ENCODE peak calls at places on chromosomes 4 and X, in eight cellular contexts. One of them, this sample, is unnamed.

GRCh38 chrX:106802388-106803275 is at the start of gene TBC1D8B:
- DNase-seq in BJ: peak; percentile 64
- DNase-seq in AG04450: peak; percentile 73
- DNase-seq in GM10248: peak; percentile 37
- DNase-seq in uterus: peak; percentile 87
- DNase-seq in neural crest cell: peak; percentile 37
- DNase-seq in right atrium auricular region: peak; percentile 83
- DNase-seq in thoracic aorta: peak; percentile 15
- DNase-seq in this sample: peak; percentile 35

GRCh38 chrX:153433161-153433680 is 12.6 kb downstream of the TREX2 start:
- DNase-seq in BJ: no peak
- DNase-seq in AG04450: no peak
- DNase-seq in GM10248: no peak
- DNase-seq in uterus: no peak
- DNase-seq in neural crest cell: no peak
- DNase-seq in right atrium auricular region: no peak
- DNase-seq in thoracic aorta: no peak
- DNase-seq in this sample: no peak

GRCh38 chr4:10456270-10457254 is 664 bp downstream of the ZNF518B start:
- DNase-seq in BJ: no peak
- DNase-seq in AG04450: no peak
- DNase-seq in GM10248: peak; percentile 74
- DNase-seq in uterus: peak; percentile 23
- DNase-seq in neural crest cell: peak; percentile 34
- DNase-seq in right atrium auricular region: no peak
- DNase-seq in thoracic aorta: no peak
- DNase-seq in this sample: peak; percentile 66

GRCh38 chr4:124633285-124633941 is 79.1 kb downstream of the ANKRD50 start:
- DNase-seq in BJ: no peak
- DNase-seq in AG04450: no peak
- DNase-seq in GM10248: no peak
- DNase-seq in uterus: no peak
- DNase-seq in neural crest cell: no peak
- DNase-seq in right atrium auricular region: no peak
- DNase-seq in thoracic aorta: no peak
- DNase-seq in this sample: no peak

GRCh38 chrX:32137525-32137924 is 1065.7 kb upstream of the FTHL17 start:
- DNase-seq in BJ: no peak
- DNase-seq in AG04450: no peak
- DNase-seq in GM10248: no peak
- DNase-seq in uterus: no peak
- DNase-seq in neural crest cell: peak; percentile 22
- DNase-seq in right atrium auricular region: no peak
- DNase-seq in thoracic aorta: no peak
- DNase-seq in this sample: no peak

GRCh38 chrX:150688911-150689451 is 4.2 kb upstream of the MTMR1 start:
- DNase-seq in BJ: peak; percentile 78
- DNase-seq in AG04450: peak; percentile 84
- DNase-seq in GM10248: no peak
- DNase-seq in uterus: no peak
- DNase-seq in neural crest cell: no peak
- DNase-seq in right atrium auricular region: no peak
- DNase-seq in thoracic aorta: no peak
- DNase-seq in this sample: no peak

GRCh38 chr4:43556262-43556661 is 663.7 kb downstream of the GRXCR1 start:
- DNase-seq in BJ: no peak
- DNase-seq in AG04450: no peak
- DNase-seq in GM10248: no peak
- DNase-seq in uterus: no peak
- DNase-seq in neural crest cell: no peak
- DNase-seq in right atrium auricular region: no peak
- DNase-seq in thoracic aorta: no peak
- DNase-seq in this sample: no peak

GRCh38 chrX:42602566-42602965 is 175.4 kb downstream of the PPP1R2C start:
- DNase-seq in BJ: no peak
- DNase-seq in AG04450: no peak
- DNase-seq in GM10248: no peak
- DNase-seq in uterus: no peak
- DNase-seq in neural crest cell: no peak
- DNase-seq in right atrium auricular region: no peak
- DNase-seq in thoracic aorta: no peak
- DNase-seq in this sample: no peak

GRCh38 chr4:7691992-7692391 is 247.7 kb downstream of the AFAP1 start:
- DNase-seq in BJ: no peak
- DNase-seq in AG04450: no peak
- DNase-seq in GM10248: no peak
- DNase-seq in uterus: no peak
- DNase-seq in neural crest cell: no peak
- DNase-seq in right atrium auricular region: no peak
- DNase-seq in thoracic aorta: no peak
- DNase-seq in this sample: peak; percentile 17

GRCh38 chr4:6957994-6958393 is 48.4 kb downstream of the TBC1D14 start:
- DNase-seq in BJ: no peak
- DNase-seq in AG04450: no peak
- DNase-seq in GM10248: no peak
- DNase-seq in uterus: no peak
- DNase-seq in neural crest cell: no peak
- DNase-seq in right atrium auricular region: no peak
- DNase-seq in thoracic aorta: no peak
- DNase-seq in this sample: no peak

GRCh38 chr4:167885071-167885470 is 207.3 kb upstream of the ANXA10 start:
- DNase-seq in BJ: no peak
- DNase-seq in AG04450: no peak
- DNase-seq in GM10248: no peak
- DNase-seq in uterus: no peak
- DNase-seq in neural crest cell: no peak
- DNase-seq in right atrium auricular region: no peak
- DNase-seq in thoracic aorta: no peak
- DNase-seq in this sample: no peak

GRCh38 chr4:89072921-89073320 is 15.9 kb upstream of the FAM13A start:
- DNase-seq in BJ: no peak
- DNase-seq in AG04450: no peak
- DNase-seq in GM10248: no peak
- DNase-seq in uterus: no peak
- DNase-seq in neural crest cell: no peak
- DNase-seq in right atrium auricular region: no peak
- DNase-seq in thoracic aorta: no peak
- DNase-seq in this sample: no peak

GRCh38 chrX:38975368-38975767 is 174.1 kb downstream of the MID1IP1 start:
- DNase-seq in BJ: no peak
- DNase-seq in AG04450: no peak
- DNase-seq in GM10248: no peak
- DNase-seq in uterus: no peak
- DNase-seq in neural crest cell: no peak
- DNase-seq in right atrium auricular region: no peak
- DNase-seq in thoracic aorta: no peak
- DNase-seq in this sample: no peak

GRCh38 chrX:109270580-109271484 is 211.1 kb downstream of the GUCY2F start:
- DNase-seq in BJ: no peak
- DNase-seq in AG04450: no peak
- DNase-seq in GM10248: peak; percentile 37
- DNase-seq in uterus: no peak
- DNase-seq in neural crest cell: no peak
- DNase-seq in right atrium auricular region: no peak
- DNase-seq in thoracic aorta: no peak
- DNase-seq in this sample: no peak

GRCh38 chr4:138775890-138776289 is 239.7 kb upstream of the NOCT start:
- DNase-seq in BJ: no peak
- DNase-seq in AG04450: no peak
- DNase-seq in GM10248: peak; percentile 18
- DNase-seq in uterus: no peak
- DNase-seq in neural crest cell: no peak
- DNase-seq in right atrium auricular region: no peak
- DNase-seq in thoracic aorta: no peak
- DNase-seq in this sample: no peak

GRCh38 chrX:107445146-107445545 is 4.3 kb upstream of the FRMPD3 start:
- DNase-seq in BJ: no peak
- DNase-seq in AG04450: no peak
- DNase-seq in GM10248: no peak
- DNase-seq in uterus: no peak
- DNase-seq in neural crest cell: no peak
- DNase-seq in right atrium auricular region: no peak
- DNase-seq in thoracic aorta: no peak
- DNase-seq in this sample: no peak

GRCh38 chrX:51144828-51145442 is 187.7 kb upstream of the NUDT10 start:
- DNase-seq in BJ: no peak
- DNase-seq in AG04450: no peak
- DNase-seq in GM10248: peak; percentile 21
- DNase-seq in uterus: no peak
- DNase-seq in neural crest cell: peak; percentile 33
- DNase-seq in right atrium auricular region: no peak
- DNase-seq in thoracic aorta: no peak
- DNase-seq in this sample: peak; percentile 40

GRCh38 chr4:20044502-20044911 is 207.2 kb upstream of the SLIT2 start:
- DNase-seq in BJ: no peak
- DNase-seq in AG04450: peak; percentile 4
- DNase-seq in GM10248: no peak
- DNase-seq in uterus: no peak
- DNase-seq in neural crest cell: no peak
- DNase-seq in right atrium auricular region: no peak
- DNase-seq in thoracic aorta: no peak
- DNase-seq in this sample: no peak

GRCh38 chrX:49838374-49838773 is 9.3 kb downstream of the PAGE4 start:
- DNase-seq in BJ: no peak
- DNase-seq in AG04450: no peak
- DNase-seq in GM10248: peak; percentile 28
- DNase-seq in uterus: no peak
- DNase-seq in neural crest cell: peak; percentile 8
- DNase-seq in right atrium auricular region: no peak
- DNase-seq in thoracic aorta: no peak
- DNase-seq in this sample: peak; percentile 23

GRCh38 chr4:184313710-184314659 is 96.3 kb upstream of the ENPP6 start:
- DNase-seq in BJ: no peak
- DNase-seq in AG04450: no peak
- DNase-seq in GM10248: peak; percentile 74
- DNase-seq in uterus: no peak
- DNase-seq in neural crest cell: no peak
- DNase-seq in right atrium auricular region: peak; percentile 58
- DNase-seq in thoracic aorta: no peak
- DNase-seq in this sample: no peak

GRCh38 chr4:146972036-146972435 is 26.4 kb upstream of the TTC29 start:
- DNase-seq in BJ: no peak
- DNase-seq in AG04450: no peak
- DNase-seq in GM10248: no peak
- DNase-seq in uterus: no peak
- DNase-seq in neural crest cell: no peak
- DNase-seq in right atrium auricular region: no peak
- DNase-seq in thoracic aorta: no peak
- DNase-seq in this sample: no peak

GRCh38 chr4:146969126-146969525 is 23.5 kb upstream of the TTC29 start:
- DNase-seq in BJ: no peak
- DNase-seq in AG04450: no peak
- DNase-seq in GM10248: no peak
- DNase-seq in uterus: no peak
- DNase-seq in neural crest cell: no peak
- DNase-seq in right atrium auricular region: no peak
- DNase-seq in thoracic aorta: no peak
- DNase-seq in this sample: no peak
- TF ChIP-seq CTCF in BJ: no peak
- TF ChIP-seq CTCF in AG04450: no peak
- TF ChIP-seq CTCF in GM10248: no peak
- TF ChIP-seq CTCF in uterus: no peak
- TF ChIP-seq CTCF in neural crest cell: no peak
- TF ChIP-seq CTCF in right atrium auricular region: no peak
- TF ChIP-seq CTCF in thoracic aorta: no peak
- TF ChIP-seq CTCF in this sample: no peak

DNA sequence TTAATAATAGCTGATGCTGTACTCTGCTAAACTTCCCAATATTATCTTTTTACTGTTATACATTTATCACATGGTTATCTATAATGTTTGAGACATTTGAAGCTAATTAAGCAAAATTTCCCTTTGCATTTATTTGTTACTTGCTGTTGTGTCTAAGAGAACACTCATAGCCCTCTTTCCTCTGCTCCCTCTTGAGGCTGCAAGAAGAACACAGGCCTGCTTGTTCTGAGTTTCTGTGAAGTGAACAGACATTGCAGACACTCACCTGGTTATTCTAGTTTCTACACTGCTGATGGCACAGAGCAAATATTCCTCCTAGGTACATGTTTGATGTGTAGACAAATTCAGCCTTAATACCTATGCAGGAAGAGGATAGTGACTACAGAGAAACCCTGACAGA is 367.8 kb downstream of the GASK1B start:
- DNase-seq in BJ: no peak
- DNase-seq in AG04450: no peak
- DNase-seq in GM10248: no peak
- DNase-seq in uterus: no peak
- DNase-seq in neural crest cell: no peak
- DNase-seq in right atrium auricular region: no peak
- DNase-seq in thoracic aorta: no peak
- DNase-seq in this sample: no peak
- TF ChIP-seq CTCF in BJ: peak; percentile 24
- TF ChIP-seq CTCF in AG04450: peak; percentile 16
- TF ChIP-seq CTCF in GM10248: no peak
- TF ChIP-seq CTCF in uterus: no peak
- TF ChIP-seq CTCF in neural crest cell: peak; percentile 56
- TF ChIP-seq CTCF in right atrium auricular region: no peak
- TF ChIP-seq CTCF in thoracic aorta: peak; percentile 33
- TF ChIP-seq CTCF in this sample: peak; percentile 30

GRCh38 chrX:11784543-11784942 is 26.5 kb downstream of the MSL3 start:
- DNase-seq in BJ: no peak
- DNase-seq in AG04450: no peak
- DNase-seq in GM10248: no peak
- DNase-seq in uterus: no peak
- DNase-seq in neural crest cell: no peak
- DNase-seq in right atrium auricular region: no peak
- DNase-seq in thoracic aorta: no peak
- DNase-seq in this sample: no peak

GRCh38 chrX:11791090-11791489 is 33.1 kb downstream of the MSL3 start:
- DNase-seq in BJ: no peak
- DNase-seq in AG04450: no peak
- DNase-seq in GM10248: no peak
- DNase-seq in uterus: no peak
- DNase-seq in neural crest cell: no peak
- DNase-seq in right atrium auricular region: no peak
- DNase-seq in thoracic aorta: no peak
- DNase-seq in this sample: no peak

GRCh38 chrX:11789809-11790208 is 31.8 kb downstream of the MSL3 start:
- DNase-seq in BJ: no peak
- DNase-seq in AG04450: no peak
- DNase-seq in GM10248: no peak
- DNase-seq in uterus: no peak
- DNase-seq in neural crest cell: no peak
- DNase-seq in right atrium auricular region: no peak
- DNase-seq in thoracic aorta: no peak
- DNase-seq in this sample: no peak

GRCh38 chrX:11786862-11787261 is 28.8 kb downstream of the MSL3 start:
- DNase-seq in BJ: no peak
- DNase-seq in AG04450: no peak
- DNase-seq in GM10248: no peak
- DNase-seq in uterus: no peak
- DNase-seq in neural crest cell: no peak
- DNase-seq in right atrium auricular region: no peak
- DNase-seq in thoracic aorta: no peak
- DNase-seq in this sample: no peak

GRCh38 chrX:11787564-11787963 is 29.5 kb downstream of the MSL3 start:
- DNase-seq in BJ: no peak
- DNase-seq in AG04450: peak; percentile 1
- DNase-seq in GM10248: peak; percentile 21
- DNase-seq in uterus: peak; percentile 67
- DNase-seq in neural crest cell: peak; percentile 72
- DNase-seq in right atrium auricular region: peak; percentile 62
- DNase-seq in thoracic aorta: no peak
- DNase-seq in this sample: peak; percentile 80
- TF ChIP-seq CTCF in BJ: peak; percentile 45
- TF ChIP-seq CTCF in AG04450: peak; percentile 58
- TF ChIP-seq CTCF in GM10248: peak; percentile 48
- TF ChIP-seq CTCF in uterus: peak; percentile 35
- TF ChIP-seq CTCF in neural crest cell: peak; percentile 64
- TF ChIP-seq CTCF in right atrium auricular region: no peak
- TF ChIP-seq CTCF in thoracic aorta: peak; percentile 41
- TF ChIP-seq CTCF in this sample: peak; percentile 71

GRCh38 chr4:8696369-8697127 is 104.0 kb downstream of the CPZ start:
- DNase-seq in BJ: no peak
- DNase-seq in AG04450: no peak
- DNase-seq in GM10248: no peak
- DNase-seq in uterus: no peak
- DNase-seq in neural crest cell: no peak
- DNase-seq in right atrium auricular region: no peak
- DNase-seq in thoracic aorta: no peak
- DNase-seq in this sample: no peak
- TF ChIP-seq CTCF in BJ: no peak
- TF ChIP-seq CTCF in AG04450: no peak
- TF ChIP-seq CTCF in GM10248: no peak
- TF ChIP-seq CTCF in uterus: no peak
- TF ChIP-seq CTCF in neural crest cell: no peak
- TF ChIP-seq CTCF in right atrium auricular region: no peak
- TF ChIP-seq CTCF in thoracic aorta: no peak
- TF ChIP-seq CTCF in this sample: no peak